ENCODE peak calls at places on chromosomes 13 and 19, in seven cellular contexts. B, G, Q, X, A, M and T are unnamed samples.

GRCh38 chr13:103188688-103189326 is 122.6 kb upstream of the SLC10A2 start:
- DNase-seq in B (no peak), G (peak), A (no peak), Q (no peak), M (peak), X (peak), T (peak)

GRCh38 chr19:17256130-17256529 is 8.4 kb downstream of the USHBP1 start:
- DNase-seq in M (no peak), A (no peak), X (no peak), Q (no peak), B (no peak), G (no peak), T (no peak)

GRCh38 chr19:33727331-33728028 is 69.2 kb upstream of the KCTD15 start:
- DNase-seq in B (no peak), Q (no peak), G (no peak), A (no peak), X (no peak), M (no peak), T (no peak)

GRCh38 chr13:80340643-80341097 is 256 bp downstream of the SPRY2 start:
- DNase-seq in Q (no peak), X (no peak), G (no peak), B (no peak), M (no peak), A (no peak), T (peak)

GRCh38 chr13:37657134-37657533 is 58.6 kb upstream of the POSTN start:
- DNase-seq in Q (no peak), A (no peak), G (peak), M (no peak), X (peak), B (no peak), T (no peak)

GRCh38 chr19:12345197-12345596 is 11.8 kb upstream of the ZNF563 start:
- DNase-seq in B (no peak), A (no peak), G (no peak), X (no peak), Q (no peak), M (no peak), T (no peak)

GRCh38 chr19:40594657-40595077 is 6.5 kb upstream of the LTBP4 start:
- DNase-seq in Q (no peak), A (no peak), M (no peak), X (no peak), B (no peak), G (peak), T (no peak)

GRCh38 chr13:105410602-105411001 is 1124.9 kb downstream of the EFNB2 start:
- DNase-seq in A (peak), G (peak), X (peak), Q (peak), M (peak), B (peak), T (peak)

GRCh38 chr13:93004919-93005318 is 221.7 kb upstream of the GPC6 start:
- DNase-seq in G (peak), A (no peak), M (peak), Q (no peak), X (peak), B (no peak), T (no peak)

GRCh38 chr13:28636078-28636477 is 22.9 kb upstream of the POMP start:
- DNase-seq in G (no peak), X (no peak), M (no peak), B (no peak), Q (no peak), A (no peak), T (no peak)

GRCh38 chr19:2248136-2249009 is 750 bp upstream of the AMH start:
- DNase-seq in B (no peak), G (no peak), A (no peak), X (no peak), Q (no peak), M (no peak), T (no peak)

GRCh38 chr13:27977476-27978300 is 8.6 kb upstream of the CDX2 start:
- DNase-seq in Q (no peak), B (no peak), X (peak), G (peak), A (no peak), M (peak), T (peak)

GRCh38 chr19:51148571-51148970 is 6.5 kb downstream of the SIGLEC7 start:
- DNase-seq in G (no peak), A (no peak), M (no peak), X (no peak), B (no peak), Q (no peak), T (no peak)

GRCh38 chr19:11598103-11598483 is 810 bp downstream of the ZNF627 start:
- DNase-seq in M (no peak), Q (no peak), A (no peak), B (no peak), X (no peak), G (no peak), T (no peak)

GRCh38 chr19:1445185-1445931 is 4.6 kb upstream of the APC2 start:
- DNase-seq in X (peak), G (peak), A (peak), Q (peak), M (peak), B (no peak), T (peak)

GRCh38 chr19:36043952-36044351 is 10.1 kb downstream of the THAP8 start:
- DNase-seq in G (no peak), X (no peak), B (no peak), Q (no peak), A (no peak), M (no peak), T (no peak)

GRCh38 chr19:45927565-45928261 is 13.1 kb upstream of the NANOS2 start:
- DNase-seq in X (peak), Q (peak), M (peak), B (peak), A (peak), G (peak), T (peak)

GRCh38 chr19:55175117-55175867 is 4.8 kb downstream of the SYT5 start:
- DNase-seq in A (no peak), M (no peak), G (no peak), X (no peak), B (no peak), Q (peak), T (no peak)

GRCh38 chr13:85806553-85807175 is 7.4 kb upstream of the SLITRK6 start:
- DNase-seq in X (peak), A (no peak), G (peak), Q (no peak), B (no peak), M (peak), T (no peak)

GRCh38 chr19:52664461-52664860 is 26.3 kb upstream of the ZNF83 start:
- DNase-seq in X (no peak), A (no peak), B (no peak), G (no peak), Q (no peak), M (peak), T (no peak)

GRCh38 chr13:95388420-95389079 is 87.3 kb upstream of the ABCC4 start:
- DNase-seq in B (no peak), G (no peak), X (no peak), Q (no peak), A (no peak), M (no peak), T (no peak)

GRCh38 chr19:55443045-55443823 is at the start of gene SHISA7:
- DNase-seq in X (no peak), Q (no peak), M (peak), G (no peak), A (no peak), B (no peak), T (no peak)

GRCh38 chr19:46271488-46272197 is 25.2 kb upstream of the HIF3A start:
- DNase-seq in G (peak), Q (no peak), X (peak), A (no peak), M (no peak), B (no peak), T (no peak)

GRCh38 chr13:36029171-36029570 is 102.0 kb downstream of the DCLK1 start:
- DNase-seq in B (no peak), M (no peak), Q (no peak), X (peak), A (no peak), G (peak), T (no peak)

GRCh38 chr13:29210676-29211075 is 384.8 kb downstream of the SLC7A1 start:
- DNase-seq in Q (no peak), X (no peak), G (no peak), M (no peak), A (no peak), B (no peak), T (no peak)

GRCh38 chr19:57675881-57676280 is 5.9 kb upstream of the ZNF551 start:
- DNase-seq in Q (no peak), X (no peak), A (no peak), G (no peak), B (no peak), M (no peak), T (no peak)

GRCh38 chr13:77789386-77789785 is 91.9 kb downstream of the SLAIN1 start:
- DNase-seq in B (no peak), G (no peak), M (no peak), A (no peak), X (no peak), Q (no peak), T (no peak)

GRCh38 chr19:28396259-28396940 is 816.6 kb downstream of the UQCRFS1 start:
- DNase-seq in A (no peak), X (no peak), M (peak), B (no peak), G (no peak), Q (peak), T (no peak)

GRCh38 chr19:48539503-48540096 is 12.4 kb upstream of the SULT2B1 start:
- DNase-seq in M (no peak), X (peak), G (peak), A (no peak), B (no peak), Q (no peak), T (no peak)

GRCh38 chr13:108276060-108276459 is 6.5 kb downstream of the TNFSF13B start:
- DNase-seq in G (no peak), X (peak), Q (peak), M (no peak), B (no peak), A (peak), T (no peak)

GRCh38 chr13:106566682-106567420 is 1.1 kb downstream of the ARGLU1 start:
- DNase-seq in M (peak), B (peak), Q (peak), G (peak), X (peak), A (peak), T (peak)

GRCh38 chr19:38993271-38993670 is 17.7 kb upstream of the FBXO17 start:
- DNase-seq in Q (no peak), X (peak), A (no peak), G (peak), M (no peak), B (peak), T (no peak)

GRCh38 chr13:23744315-23744714 is 144.9 kb downstream of the MIPEP start:
- DNase-seq in M (no peak), Q (no peak), A (no peak), B (no peak), X (no peak), G (peak), T (no peak)

GRCh38 chr13:110201114-110201513 is 105.8 kb downstream of the COL4A1 start:
- DNase-seq in M (no peak), G (no peak), Q (no peak), X (no peak), B (no peak), A (no peak), T (no peak)

GRCh38 chr13:73040479-73040878 is 18.3 kb upstream of the KLF5 start:
- DNase-seq in X (no peak), A (no peak), G (no peak), M (no peak), Q (no peak), B (no peak), T (no peak)

GRCh38 chr19:40217027-40217810 is 965 bp downstream of the TTC9B start:
- DNase-seq in G (peak), Q (peak), B (no peak), A (no peak), X (no peak), M (peak), T (no peak)

GRCh38 chr13:113951246-113951999 is 22.5 kb downstream of the C13orf46 start:
- DNase-seq in M (peak), A (peak), X (peak), B (peak), Q (peak), G (peak), T (peak)

GRCh38 chr19:45142016-45142727 is 18.6 kb downstream of the NKPD1 start:
- DNase-seq in X (no peak), B (no peak), M (no peak), Q (no peak), A (no peak), G (no peak), T (no peak)

GRCh38 chr13:99575376-99575775 is 74.1 kb downstream of the TM9SF2 start:
- DNase-seq in A (no peak), G (no peak), M (no peak), B (no peak), X (no peak), Q (no peak), T (no peak)

GRCh38 chr19:17125052-17125727 is 49.6 kb downstream of the MYO9B start:
- DNase-seq in G (no peak), M (no peak), B (no peak), Q (no peak), X (peak), A (no peak), T (peak)

GRCh38 chr13:39072842-39073241 is 34.6 kb downstream of the NHLRC3 start:
- DNase-seq in Q (no peak), M (no peak), X (no peak), G (no peak), B (no peak), A (no peak), T (no peak)

DNA sequence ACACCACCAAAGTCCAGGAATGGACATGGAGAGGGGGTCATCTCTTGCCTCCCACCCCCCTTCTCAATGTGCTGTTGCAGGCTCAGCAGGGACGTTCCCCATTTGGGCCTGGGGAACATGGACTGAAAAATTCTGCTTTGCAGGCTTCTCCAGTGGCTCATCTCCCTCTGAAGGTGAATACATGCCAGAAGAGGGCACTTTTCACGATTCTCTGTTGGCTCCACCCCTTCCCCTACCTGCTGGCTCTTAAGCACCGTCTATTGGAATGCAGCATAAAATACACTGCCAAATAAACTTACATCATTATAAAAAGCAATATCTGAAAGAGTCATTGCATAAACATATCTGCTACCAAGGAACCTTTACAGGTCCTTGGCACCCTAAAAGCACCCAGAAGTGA is 35.7 kb downstream of the NHLRC3 start:
- DNase-seq in G (peak), A (no peak), Q (no peak), M (no peak), X (no peak), B (no peak), T (no peak)
- TF ChIP-seq CTCF in G (no peak), A (no peak), Q (no peak), M (no peak), X (no peak), B (no peak), T (no peak)

DNA sequence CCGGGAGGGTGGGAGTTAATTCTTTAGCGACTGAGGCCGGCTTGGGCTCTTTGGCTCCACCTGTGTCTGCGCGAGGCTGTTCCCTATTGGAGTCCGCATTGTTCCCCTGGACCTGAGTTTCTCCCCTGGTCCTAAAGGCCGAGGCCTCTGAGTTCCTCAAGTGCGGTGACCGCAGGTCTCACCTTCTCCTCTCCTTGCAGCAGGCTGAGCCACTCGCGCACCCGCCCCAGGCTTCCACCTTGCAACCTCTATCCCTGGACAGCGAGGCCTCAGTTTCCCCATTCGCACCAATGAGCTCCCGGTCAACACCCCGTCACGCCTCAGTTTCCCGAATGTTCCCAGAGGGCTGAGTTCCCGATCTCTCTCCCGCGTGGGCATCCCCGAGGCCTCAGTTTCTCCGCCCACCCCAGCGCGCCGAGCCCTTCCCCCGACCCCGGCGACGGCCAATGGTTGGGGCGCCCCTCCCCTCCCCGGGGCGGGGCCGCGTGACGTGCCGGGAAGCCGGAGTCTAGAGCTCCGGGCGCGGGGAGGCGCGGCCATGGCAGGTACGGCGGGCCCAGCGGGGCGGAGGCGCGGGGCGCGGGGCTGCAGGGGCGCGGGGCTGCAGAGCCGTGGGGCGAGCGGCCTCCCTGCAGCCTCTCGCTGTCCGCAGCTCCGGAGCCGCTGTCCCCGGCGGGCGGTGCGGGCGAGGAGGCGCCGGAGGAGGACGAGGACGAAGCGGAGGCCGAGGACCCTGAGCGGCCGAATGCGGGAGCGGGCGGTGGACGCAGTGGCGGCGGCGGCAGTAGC is at the start of gene MPND:
- DNase-seq in G (peak), B (peak), A (peak), X (peak), Q (peak), M (peak), T (peak)
- TF ChIP-seq CTCF in G (peak), B (no peak), A (no peak), X (peak), Q (no peak), M (peak), T (no peak)

DNA sequence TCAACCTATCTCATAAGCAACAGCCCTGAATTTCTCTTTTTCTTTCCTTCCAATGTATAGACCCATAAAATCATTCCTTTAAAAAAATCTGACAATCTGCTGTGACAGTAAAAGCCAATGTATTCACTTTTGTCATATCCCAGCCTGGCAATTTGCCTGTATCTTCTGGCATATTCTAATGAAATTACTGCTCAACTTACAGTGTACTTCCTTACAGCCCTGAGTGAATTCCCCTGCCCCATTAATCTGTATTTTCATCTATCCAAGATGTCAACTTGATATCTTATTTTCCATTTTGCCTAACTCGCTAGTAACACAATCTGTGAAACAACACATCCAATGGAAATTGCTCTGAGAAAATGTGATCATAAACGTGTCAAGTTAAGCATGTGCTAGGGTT is 18.0 kb upstream of the SERP2 start:
- DNase-seq in Q (no peak), B (no peak), A (no peak), X (no peak), G (no peak), M (no peak), T (no peak)
- TF ChIP-seq CTCF in Q (no peak), B (no peak), A (no peak), X (no peak), G (no peak), M (no peak), T (no peak)

GRCh38 chr19:8305798-8306197 is 2.4 kb downstream of the CD320 start:
- DNase-seq in G (no peak), X (no peak), M (no peak), B (peak), Q (no peak), A (peak), T (no peak)
- TF ChIP-seq CTCF in G (no peak), X (no peak), M (no peak), B (no peak), Q (no peak), A (no peak), T (no peak)

GRCh38 chr13:112918746-112919145 is 50.3 kb upstream of the MCF2L start:
- DNase-seq in B (no peak), M (no peak), A (no peak), G (no peak), X (no peak), Q (no peak), T (no peak)

GRCh38 chr13:112912726-112913440 is 56.1 kb upstream of the MCF2L start:
- DNase-seq in X (no peak), Q (no peak), M (no peak), B (no peak), A (no peak), G (no peak), T (no peak)

GRCh38 chr13:112916296-112916695 is 52.7 kb upstream of the MCF2L start:
- DNase-seq in X (no peak), A (no peak), B (no peak), M (no peak), Q (no peak), G (no peak), T (no peak)

GRCh38 chr13:112917731-112918130 is 51.3 kb upstream of the MCF2L start:
- DNase-seq in B (no peak), X (no peak), Q (no peak), G (no peak), M (no peak), A (no peak), T (no peak)

DNA sequence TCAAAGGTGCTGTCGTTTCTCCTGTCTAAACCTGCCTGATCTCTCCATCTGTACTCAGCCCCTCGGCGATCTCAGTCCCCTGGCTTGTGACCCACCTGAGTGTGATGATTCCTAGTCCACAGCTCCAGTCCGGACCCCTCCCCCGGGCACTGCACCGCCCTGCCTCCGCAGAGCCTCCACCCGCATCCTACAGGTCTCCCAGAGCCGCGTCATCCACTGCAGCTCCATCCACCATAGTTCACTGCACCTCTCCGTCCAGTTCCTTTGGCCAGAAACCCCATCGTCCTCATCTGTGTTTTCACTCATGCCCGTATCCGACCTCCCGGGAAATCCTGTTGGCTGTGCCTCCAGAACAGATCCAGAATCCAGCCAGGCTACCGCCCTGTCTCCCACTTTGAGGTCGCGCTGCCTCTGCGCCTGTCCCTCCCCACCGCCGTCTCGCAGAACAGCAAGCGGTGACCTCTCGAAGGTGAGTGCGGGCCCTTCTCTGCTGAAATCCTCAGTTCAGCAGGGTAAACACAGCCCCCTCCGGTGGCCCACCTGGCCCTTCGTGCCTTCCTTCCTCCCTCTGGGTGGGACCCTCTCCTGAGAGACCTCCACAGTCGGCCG is 51.9 kb upstream of the MCF2L start:
- DNase-seq in A (no peak), B (no peak), X (no peak), M (no peak), Q (no peak), G (no peak), T (no peak)
- TF ChIP-seq CTCF in A (no peak), B (no peak), X (no peak), M (no peak), Q (no peak), G (no peak), T (no peak)

GRCh38 chr19:13843104-13843921 is 33.6 kb upstream of the NANOS3 start:
- DNase-seq in Q (no peak), X (peak), A (peak), G (peak), M (peak), B (peak), T (no peak)

GRCh38 chr19:13846533-13847032 is 30.4 kb upstream of the NANOS3 start:
- DNase-seq in B (peak), X (peak), M (peak), Q (peak), G (peak), A (peak), T (peak)

GRCh38 chr19:13842294-13843103 is 34.4 kb upstream of the NANOS3 start:
- DNase-seq in B (peak), X (peak), G (peak), M (peak), Q (peak), A (peak), T (peak)

GRCh38 chr19:13841339-13842293 is 35.3 kb upstream of the NANOS3 start:
- DNase-seq in B (peak), A (peak), M (no peak), G (peak), Q (no peak), X (peak), T (no peak)

GRCh38 chr19:13844130-13844631 is 32.8 kb upstream of the NANOS3 start:
- DNase-seq in M (no peak), A (no peak), B (no peak), X (no peak), Q (no peak), G (peak), T (no peak)
- TF ChIP-seq CTCF in M (no peak), A (no peak), B (no peak), X (no peak), Q (no peak), G (peak), T (no peak)